ENCODE peak calls at places on chromosomes 5 and 9, in seven cellular contexts. S is body of pancreas; M is stimulated activated CD4-positive, alpha-beta T cell treated with anti-CD3 and anti-CD28 coated beads, Interleukin-1b, Interleukin-23, amount 100 ng/mL, for 24 hours; O is dorsolateral prefrontal cortex; W is EL; L is endothelial cell; C is left cardiac atrium. V is an unnamed sample.
A peak's percentile ranks its signal among the peaks of the same experiment; 100 is the strongest.

GRCh38 chr5:158531899-158532298 is 567.8 kb downstream of the EBF1 start:
- DNase-seq in S (no peak), M (no peak), O (no peak), W (no peak), L (no peak), C (no peak), V (no peak)

GRCh38 chr5:143229426-143229895 is 174.0 kb downstream of the NR3C1 start:
- DNase-seq in S (no peak), M (no peak), O (no peak), W (no peak), L (no peak), C (no peak), V (no peak)

GRCh38 chr5:160287378-160288051 is 24.8 kb downstream of the CCNJL start:
- DNase-seq in S (peak; percentile 77), M (no peak), O (peak; percentile 40), W (peak; percentile 57), L (peak; percentile 47), C (peak; percentile 87), V (peak; percentile 10)

GRCh38 chr5:82748688-82749091 is 328.5 kb downstream of the TMEM167A start:
- DNase-seq in S (no peak), M (no peak), O (no peak), W (no peak), L (no peak), C (no peak), V (no peak)

GRCh38 chr5:96014395-96014794 is 52.7 kb upstream of the ELL2 start:
- DNase-seq in S (no peak), M (no peak), O (no peak), W (no peak), L (no peak), C (no peak), V (no peak)

GRCh38 chr5:75526065-75526464 is 14.4 kb downstream of the POLK start:
- DNase-seq in S (no peak), M (no peak), O (no peak), W (no peak), L (no peak), C (no peak), V (no peak)

GRCh38 chr5:96487859-96488258 is 54.8 kb upstream of the PCSK1 start:
- DNase-seq in S (no peak), M (no peak), O (no peak), W (no peak), L (no peak), C (no peak), V (no peak)

GRCh38 chr5:149240354-149240998 is 31.2 kb upstream of the AFAP1L1 start:
- DNase-seq in S (no peak), M (peak; percentile 58), O (no peak), W (no peak), L (no peak), C (no peak), V (no peak)

GRCh38 chr9:27094640-27095039 is 14.4 kb upstream of the TEK start:
- DNase-seq in S (no peak), M (no peak), O (no peak), W (peak; percentile 71), L (no peak), C (no peak), V (no peak)